ENCODE peak calls at places on chromosomes 3 and 15, in four cellular contexts. A is stimulated activated CD4-positive, alpha-beta T cell treated with anti-CD3 and anti-CD28 coated beads, Interleukin-2, amount 100 ng/mL, for 48 hours; C is NCI-H345; P is HTR-8/SVneo. Y is an unnamed sample.

GRCh38 chr15:48800811-48801460 is 9.9 kb downstream of the CEP152 start:
- DNase-seq in C (no peak), A (no peak), P (no peak), Y (no peak)

GRCh38 chr15:71278989-71279756 is 163.9 kb downstream of the THSD4 start:
- DNase-seq in A (no peak), C (peak), P (peak), Y (peak)

GRCh38 chr15:39358441-39359041 is 222.3 kb upstream of the THBS1 start:
- DNase-seq in A (no peak), P (no peak), C (no peak), Y (peak)

GRCh38 chr3:111605016-111605415 is 9.9 kb upstream of the ZBED2 start:
- DNase-seq in A (no peak), P (no peak), C (no peak), Y (no peak)

GRCh38 chr3:147939425-147940196 is 530.4 kb downstream of the ZIC1 start:
- DNase-seq in C (no peak), A (no peak), P (no peak), Y (no peak)

GRCh38 chr3:14118400-14119165 is 6.1 kb downstream of the CHCHD4 start:
- DNase-seq in P (no peak), A (no peak), C (peak), Y (no peak)

GRCh38 chr15:26095710-26096330 is 232.7 kb upstream of the ATP10A start:
- DNase-seq in P (no peak), A (no peak), C (no peak), Y (no peak)

GRCh38 chr15:98753726-98754125 is 105.4 kb downstream of the IGF1R start:
- DNase-seq in P (no peak), A (no peak), C (no peak), Y (no peak)

GRCh38 chr3:3189102-3189727 is 9.7 kb upstream of the CRBN start:
- DNase-seq in A (no peak), P (no peak), C (no peak), Y (no peak)

GRCh38 chr3:141570068-141570467 is 83.2 kb downstream of the RASA2 start:
- DNase-seq in C (no peak), P (no peak), A (no peak), Y (no peak)

GRCh38 chr3:156558389-156558788 is 3.5 kb upstream of the SSR3 start:
- DNase-seq in A (no peak), P (no peak), C (no peak), Y (no peak)

GRCh38 chr15:63634154-63634553 is 37.0 kb downstream of the FBXL22 start:
- DNase-seq in P (no peak), A (no peak), C (no peak), Y (no peak)

GRCh38 chr15:39931615-39932014 is 2.3 kb upstream of the EIF2AK4 start:
- DNase-seq in A (no peak), C (no peak), P (no peak), Y (no peak)

GRCh38 chr3:125194061-125194848 is 18.3 kb downstream of the SLC12A8 start:
- DNase-seq in P (no peak), C (no peak), A (no peak), Y (no peak)

GRCh38 chr3:141271279-141272033 is 39.8 kb downstream of the PXYLP1 start:
- DNase-seq in P (no peak), C (no peak), A (no peak), Y (no peak)

GRCh38 chr3:180416111-180416541 is 185.8 kb upstream of the TTC14 start:
- DNase-seq in C (peak), P (no peak), A (no peak), Y (no peak)

GRCh38 chr3:194925614-194926013 is 239.9 kb downstream of the FAM43A start:
- DNase-seq in A (no peak), P (no peak), C (peak), Y (peak)

GRCh38 chr15:88125578-88125977 is 131.0 kb downstream of the NTRK3 start:
- DNase-seq in P (no peak), C (no peak), A (no peak), Y (no peak)

GRCh38 chr3:61858054-61858453 is 296.7 kb downstream of the PTPRG start:
- DNase-seq in P (no peak), C (peak), A (no peak), Y (peak)

GRCh38 chr3:58568572-58569286 is 8.5 kb downstream of the FAM107A start:
- DNase-seq in A (peak), C (peak), P (peak), Y (peak)

GRCh38 chr3:121757087-121757811 is 7.7 kb upstream of the GOLGB1 start:
- DNase-seq in C (no peak), P (no peak), A (no peak), Y (no peak)

GRCh38 chr3:93930041-93930440 is 43.7 kb downstream of the PROS1 start:
- DNase-seq in C (no peak), P (no peak), A (no peak), Y (no peak)

GRCh38 chr3:52896613-52897012 is 735 bp downstream of the STIMATE start:
- DNase-seq in C (peak), P (no peak), A (no peak), Y (peak)

Y was measured in NCI-H1417.